ENCODE peak calls at places on chromosomes 4 and X, in six cellular contexts. Z is K562, U is DND-41, N is astrocyte, E is keratinocyte, K is GM23248. R is an unnamed sample.

GRCh38 chr4:164716901-164717300 is 37.0 kb upstream of the SMIM31 start:
- DNase-seq in Z (no peak), U (no peak), N (no peak), E (no peak), K (peak; percentile 21), R (no peak)

GRCh38 chr4:185394568-185395254 is 1.0 kb downstream of the LRP2BP start:
- DNase-seq in Z (no peak), U (no peak), N (peak; percentile 27), E (no peak), K (peak; percentile 73), R (no peak)

GRCh38 chrX:63349307-63349706 is 1.8 kb downstream of the SPIN4 start:
- DNase-seq in Z (no peak), U (peak; percentile 8), N (no peak), E (no peak), K (no peak), R (no peak)

GRCh38 chrX:18436017-18436416 is 10.6 kb downstream of the CDKL5 start:
- DNase-seq in Z (no peak), U (no peak), N (no peak), E (no peak), K (no peak), R (no peak)

GRCh38 chr4:147096667-147097604 is 151.3 kb upstream of the TTC29 start:
- DNase-seq in Z (peak; percentile 47), U (no peak), N (no peak), E (peak; percentile 4), K (peak; percentile 70), R (peak; percentile 57)

GRCh38 chr4:130322439-130322838 is 1226.5 kb downstream of the C4orf33 start:
- DNase-seq in Z (no peak), U (no peak), N (no peak), E (no peak), K (no peak), R (no peak)

GRCh38 chr4:183738081-183738673 is 79.1 kb downstream of the TRAPPC11 start:
- DNase-seq in Z (no peak), U (no peak), N (peak; percentile 35), E (no peak), K (peak; percentile 90), R (no peak)

GRCh38 chrX:54042609-54043010 is 1.7 kb downstream of the PHF8 start:
- DNase-seq in Z (peak; percentile 58), U (peak; percentile 46), N (peak; percentile 48), E (no peak), K (peak; percentile 83), R (peak; percentile 51)

GRCh38 chr4:43709443-43709842 is 739.2 kb downstream of the KCTD8 start:
- DNase-seq in Z (no peak), U (no peak), N (no peak), E (no peak), K (no peak), R (no peak)

GRCh38 chrX:13254076-13254785 is 65.6 kb downstream of the ATXN3L start:
- DNase-seq in Z (peak; percentile 67), U (peak; percentile 7), N (peak; percentile 39), E (no peak), K (peak; percentile 36), R (peak; percentile 53)

GRCh38 chrX:135213200-135213844 is 38.5 kb upstream of the ETDA start:
- DNase-seq in Z (no peak), U (no peak), N (no peak), E (no peak), K (no peak), R (no peak)

GRCh38 chr4:154414796-154415195 is 76.8 kb downstream of the DCHS2 start:
- DNase-seq in Z (no peak), U (no peak), N (no peak), E (no peak), K (no peak), R (no peak)

GRCh38 chr4:154415313-154415712 is 76.3 kb downstream of the DCHS2 start:
- DNase-seq in Z (no peak), U (no peak), N (no peak), E (no peak), K (no peak), R (no peak)

GRCh38 chr4:154421618-154422017 is 70.0 kb downstream of the DCHS2 start:
- DNase-seq in Z (no peak), U (no peak), N (no peak), E (no peak), K (no peak), R (no peak)

GRCh38 chr4:154416183-154416543 is 75.4 kb downstream of the DCHS2 start:
- DNase-seq in Z (peak; percentile 15), U (no peak), N (no peak), E (no peak), K (peak; percentile 4), R (no peak)

GRCh38 chr4:154417358-154417673 is 74.3 kb downstream of the DCHS2 start:
- DNase-seq in Z (no peak), U (no peak), N (no peak), E (no peak), K (no peak), R (no peak)
- H2AFZ ChIP-seq in Z (peak overlapping the region; percentile 91), U (peak overlapping the region; percentile 41), N (peak overlapping the region; percentile 87), E (peak overlapping the region; percentile 90), K (peak overlapping the region; percentile 86), R (peak overlapping the region; percentile 31)

GRCh38 chr4:69974646-69975045 is 9.1 kb upstream of the CSN2 start:
- DNase-seq in Z (no peak), U (no peak), N (no peak), E (no peak), K (no peak), R (no peak)

DNA sequence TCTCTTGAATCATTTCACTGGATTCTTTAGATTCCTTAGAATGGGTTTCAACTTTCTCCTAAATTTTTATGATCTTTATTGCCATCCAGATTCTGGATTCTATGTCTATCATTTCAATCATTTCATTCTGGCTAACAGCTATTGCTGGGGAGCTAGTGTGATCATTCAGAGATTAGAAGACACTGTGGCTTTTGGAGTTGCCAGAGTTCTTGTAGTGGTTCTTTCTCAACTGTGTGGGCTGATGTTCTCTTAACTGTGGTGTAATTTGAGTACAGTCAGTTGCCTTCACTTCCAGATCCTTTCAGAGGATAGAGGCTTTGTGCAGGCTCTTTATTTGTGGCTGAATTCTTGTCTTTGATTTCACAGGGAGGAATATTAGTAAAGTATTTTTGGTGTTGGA is 12.1 kb upstream of the CSN2 start:
- DNase-seq in Z (no peak), U (no peak), N (peak; percentile 10), E (no peak), K (peak; percentile 21), R (no peak)
- H2AFZ ChIP-seq in Z (no peak overlapping the region), U (no peak overlapping the region), N (no peak overlapping the region), E (no peak overlapping the region), K (no peak overlapping the region), R (no peak overlapping the region)

DNA sequence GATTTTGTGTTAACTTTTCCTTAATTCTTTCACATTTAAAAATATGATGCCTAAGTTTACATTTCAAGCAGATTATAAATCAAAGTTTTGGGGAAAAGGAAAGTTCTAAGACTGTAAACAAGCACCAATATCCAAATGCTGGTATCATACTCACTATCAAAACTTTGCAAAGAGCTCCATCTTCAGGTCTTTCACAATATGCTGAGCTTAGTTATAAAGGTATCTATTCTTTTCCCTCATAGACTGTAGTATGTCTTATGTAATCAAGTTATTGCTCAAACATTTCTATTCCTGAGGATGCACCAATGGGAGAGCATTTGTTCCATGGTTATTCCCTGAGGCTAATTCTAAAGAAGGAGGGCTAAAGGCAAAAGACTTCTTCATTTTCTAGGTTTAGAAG is 207.9 kb upstream of the FAM241A start:
- DNase-seq in Z (no peak), U (no peak), N (no peak), E (no peak), K (peak; percentile 73), R (peak; percentile 49)
- H2AFZ ChIP-seq in Z (no peak overlapping the region), U (no peak overlapping the region), N (no peak overlapping the region), E (no peak overlapping the region), K (peak overlapping the region; percentile 59), R (no peak overlapping the region)

GRCh38 chr4:154579927-154580326 is 10.6 kb downstream of the FGA start:
- DNase-seq in Z (no peak), U (no peak), N (no peak), E (no peak), K (no peak), R (no peak)
- H2AFZ ChIP-seq in Z (no peak overlapping the region), U (no peak overlapping the region), N (no peak overlapping the region), E (no peak overlapping the region), K (no peak overlapping the region), R (no peak overlapping the region)

DNA sequence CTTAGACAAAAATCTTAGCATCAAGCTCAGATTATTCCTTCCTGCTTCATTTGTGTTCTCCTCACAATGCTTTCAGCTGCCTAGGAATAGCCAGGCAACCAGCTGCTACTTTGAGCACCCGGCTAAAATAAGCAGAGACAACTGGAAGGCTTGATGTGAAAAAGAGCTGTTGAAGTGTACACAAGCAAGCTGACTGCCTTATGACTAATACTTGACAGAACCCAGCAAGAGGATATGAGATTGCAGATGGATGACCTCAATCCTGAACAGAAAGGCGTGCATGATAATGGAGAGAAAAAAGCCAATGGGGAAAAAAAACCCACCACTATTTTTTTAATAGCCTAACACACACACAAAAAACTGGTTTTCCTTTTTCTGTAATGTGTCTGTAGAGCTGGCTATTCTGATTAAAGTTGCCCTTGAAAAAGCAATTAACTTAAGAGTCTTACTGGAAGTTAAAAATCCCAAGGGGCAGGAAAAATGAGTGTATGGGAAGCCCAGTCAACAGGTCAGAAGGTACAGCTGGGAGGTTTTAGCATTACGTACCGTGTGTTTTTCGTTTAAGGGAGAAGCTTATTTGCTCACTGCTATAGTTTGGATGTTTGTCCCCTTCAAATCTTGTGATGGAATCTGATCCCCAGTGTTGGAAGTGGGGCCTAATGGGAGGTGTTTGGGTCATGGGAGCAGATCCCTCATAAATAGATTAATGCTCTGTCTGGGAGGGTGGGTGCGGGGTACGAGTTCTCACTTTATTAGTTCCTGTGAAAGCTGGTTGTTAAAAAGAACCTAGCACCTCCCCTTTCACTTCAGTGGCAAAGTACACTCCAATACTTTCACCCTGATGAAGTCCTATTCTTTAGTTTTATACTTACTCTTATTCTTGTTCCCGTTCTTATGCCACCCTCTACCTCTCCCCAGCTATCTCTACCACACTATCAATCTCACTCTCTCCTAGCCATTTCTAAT is 37.1 kb upstream of the HERC6 start:
- DNase-seq in Z (no peak), U (no peak), N (peak; percentile 92), E (peak; percentile 4), K (peak; percentile 85), R (no peak)
- H2AFZ ChIP-seq in Z (no peak overlapping the region), U (no peak overlapping the region), N (peak overlapping the region; percentile 30), E (peak overlapping the region; percentile 6), K (peak overlapping the region; percentile 43), R (no peak overlapping the region)

DNA sequence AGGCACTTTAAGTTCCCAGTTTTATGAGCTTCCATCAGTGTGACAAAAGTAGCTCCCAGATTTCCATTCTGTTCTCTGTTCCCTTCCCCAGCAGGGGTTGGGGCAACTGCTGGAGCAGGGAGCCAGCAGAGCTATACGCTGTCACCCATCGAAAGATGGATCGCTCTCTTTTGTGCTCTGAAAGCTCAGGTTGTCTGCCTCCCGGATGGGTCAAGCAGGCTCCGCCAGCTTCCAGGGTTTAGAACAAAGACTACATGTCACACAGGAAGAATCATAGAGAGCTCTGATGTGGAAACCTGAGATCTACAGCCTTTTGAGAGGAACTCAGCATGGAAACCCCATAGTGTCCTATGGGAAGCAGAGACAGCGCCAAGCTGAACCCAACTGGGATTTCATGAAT is 205.4 kb downstream of the HS3ST1 start:
- DNase-seq in Z (no peak), U (no peak), N (no peak), E (no peak), K (no peak), R (no peak)
- H2AFZ ChIP-seq in Z (no peak overlapping the region), U (no peak overlapping the region), N (no peak overlapping the region), E (no peak overlapping the region), K (no peak overlapping the region), R (no peak overlapping the region)

GRCh38 chr4:5797866-5798265 is 86.9 kb downstream of the EVC start:
- DNase-seq in Z (no peak), U (no peak), N (no peak), E (no peak), K (no peak), R (no peak)
- H2AFZ ChIP-seq in Z (no peak overlapping the region), U (no peak overlapping the region), N (no peak overlapping the region), E (no peak overlapping the region), K (no peak overlapping the region), R (no peak overlapping the region)

GRCh38 chrX:16573781-16574180 is 76.2 kb upstream of the S100G start:
- DNase-seq in Z (no peak), U (no peak), N (peak; percentile 49), E (no peak), K (peak; percentile 84), R (no peak)
- H2AFZ ChIP-seq in Z (no peak overlapping the region), U (no peak overlapping the region), N (no peak overlapping the region), E (no peak overlapping the region), K (no peak overlapping the region), R (no peak overlapping the region)